ENCODE peak calls at places on chromosomes 13 and 19, in four cellular contexts. V is hepatocyte, K is GM23338, O is left ventricle myocardium inferior. A is an unnamed sample.

GRCh38 chr13:42355118-42355840 is 83.3 kb downstream of the AKAP11 start:
- DNase-seq in K (no peak), O (no peak), V (no peak), A (no peak)

GRCh38 chr13:92963029-92963428 is 263.6 kb upstream of the GPC6 start:
- DNase-seq in K (no peak), V (no peak), O (no peak), A (peak; percentile 18)

GRCh38 chr13:52651880-52652169 is 811 bp upstream of the SUGT1 start:
- DNase-seq in O (no peak), K (no peak), V (no peak), A (no peak)

GRCh38 chr13:78131811-78132210 is 213.2 kb upstream of the EDNRB start:
- DNase-seq in V (no peak), K (no peak), O (no peak), A (no peak)

GRCh38 chr19:13036366-13036976 is 41.2 kb downstream of the NFIX start:
- DNase-seq in V (peak; percentile 68), K (no peak), O (no peak), A (no peak)

GRCh38 chr13:99351772-99352171 is 44.6 kb upstream of the GPR183 start:
- DNase-seq in O (no peak), K (no peak), V (no peak), A (no peak)

GRCh38 chr13:39119422-39119821 is 81.2 kb downstream of the NHLRC3 start:
- DNase-seq in O (no peak), K (no peak), V (no peak), A (no peak)

GRCh38 chr13:96925466-96925865 is 68.8 kb downstream of the OXGR1 start:
- DNase-seq in K (no peak), O (no peak), V (peak; percentile 26), A (no peak)

GRCh38 chr19:9061879-9062278 is 25.0 kb upstream of the OR1M1 start:
- DNase-seq in O (no peak), K (no peak), V (no peak), A (no peak)

GRCh38 chr19:12778020-12778904 is 2.9 kb upstream of the HOOK2 start:
- DNase-seq in V (peak; percentile 83), O (peak; percentile 74), K (peak; percentile 68), A (no peak)

GRCh38 chr19:44889830-44890365 is 1.2 kb upstream of the TOMM40 start:
- DNase-seq in O (no peak), V (no peak), K (no peak), A (no peak)

GRCh38 chr13:102913924-102914628 is 68.2 kb downstream of the ERCC5 start:
- DNase-seq in K (no peak), V (no peak), O (no peak), A (no peak)

GRCh38 chr19:35178701-35179100 is 24.2 kb downstream of the FXYD5 start:
- DNase-seq in O (no peak), K (no peak), V (no peak), A (no peak)

GRCh38 chr13:113097651-113098050 is 7.9 kb upstream of the F7 start:
- DNase-seq in K (no peak), O (no peak), V (no peak), A (no peak)

GRCh38 chr19:2602391-2603181 is 99.9 kb downstream of the GNG7 start:
- DNase-seq in O (peak; percentile 87), V (peak; percentile 89), K (peak; percentile 84), A (peak; percentile 42)

GRCh38 chr19:40811478-40812341 is 12.7 kb downstream of the EGLN2 start:
- DNase-seq in V (peak; percentile 77), K (peak; percentile 60), O (no peak), A (no peak)

GRCh38 chr13:75771818-75772217 is 135.7 kb downstream of the LMO7 start:
- DNase-seq in O (no peak), V (no peak), K (no peak), A (peak; percentile 69)

GRCh38 chr13:44577236-44578063 is 1.3 kb upstream of the TSC22D1 start:
- DNase-seq in V (peak; percentile 99), K (peak; percentile 98), O (peak; percentile 98), A (peak; percentile 76)

GRCh38 chr19:9857920-9858746 is 23.0 kb downstream of the PIN1 start:
- DNase-seq in K (no peak), V (no peak), O (no peak), A (no peak)

GRCh38 chr13:110309159-110309476 is 2.0 kb downstream of the COL4A2 start:
- DNase-seq in O (no peak), V (no peak), K (no peak), A (no peak)

GRCh38 chr13:40221460-40222201 is 444.8 kb downstream of the FOXO1 start:
- DNase-seq in O (no peak), K (no peak), V (peak; percentile 49), A (peak; percentile 83)

GRCh38 chr13:112895521-112896465 is 73.2 kb upstream of the MCF2L start:
- DNase-seq in V (no peak), O (peak; percentile 9), K (no peak), A (no peak)

GRCh38 chr19:31377736-31378135 is 28.5 kb upstream of the TSHZ3 start:
- DNase-seq in K (no peak), O (no peak), V (no peak), A (no peak)

GRCh38 chr19:47152205-47152604 is 21.6 kb downstream of the SAE1 start:
- DNase-seq in V (no peak), O (no peak), K (no peak), A (no peak)

GRCh38 chr13:93726173-93727019 is 499.8 kb downstream of the GPC6 start:
- DNase-seq in O (no peak), K (peak; percentile 43), V (no peak), A (no peak)

DNA sequence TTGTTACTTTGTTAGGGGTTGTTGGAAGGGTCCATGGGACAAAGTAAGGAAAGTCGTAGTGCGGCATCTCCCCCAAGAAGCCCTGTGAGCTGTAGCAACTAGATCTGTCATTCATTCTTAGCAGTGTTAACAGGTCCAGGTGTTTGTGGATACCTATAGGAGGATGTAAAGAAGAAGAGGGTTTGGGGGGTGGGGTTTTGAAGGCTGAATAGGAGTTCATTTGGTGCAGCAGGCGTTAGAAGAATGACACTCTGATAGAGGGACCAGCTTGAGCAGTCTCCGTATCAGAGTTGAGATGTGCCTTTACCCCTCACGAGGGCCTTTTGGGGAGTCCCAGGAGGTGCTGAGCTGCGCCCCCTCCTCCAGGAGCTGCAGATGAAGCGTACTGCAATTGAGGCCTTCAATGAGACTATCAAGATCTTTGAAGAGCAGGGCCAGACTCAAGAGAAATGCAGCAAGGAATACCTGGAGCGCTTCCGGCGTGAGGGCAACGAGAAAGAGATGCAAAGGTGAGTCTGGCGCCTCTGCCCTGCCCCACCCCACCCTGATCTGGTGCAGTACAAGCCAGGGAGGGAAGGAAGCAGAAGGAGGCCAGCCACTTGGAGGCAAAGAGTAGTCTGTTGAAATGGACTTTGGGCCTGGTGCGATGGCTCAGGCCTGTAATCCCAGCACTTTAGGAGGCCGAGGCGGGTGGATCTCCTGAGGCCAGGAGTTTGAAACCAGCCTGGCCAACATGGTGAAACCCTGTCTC is 7.6 kb upstream of the IFI30 start:
- DNase-seq in V (no peak), O (no peak), K (no peak), A (no peak)
- H3K36me3 ChIP-seq in V (no peaks in the 10 kb centered on the region), O (peaks cover 80% of the 10 kb centered on the region), K (peaks cover 4% of the 10 kb centered on the region), A (peaks cover 1% of the 10 kb centered on the region)

DNA sequence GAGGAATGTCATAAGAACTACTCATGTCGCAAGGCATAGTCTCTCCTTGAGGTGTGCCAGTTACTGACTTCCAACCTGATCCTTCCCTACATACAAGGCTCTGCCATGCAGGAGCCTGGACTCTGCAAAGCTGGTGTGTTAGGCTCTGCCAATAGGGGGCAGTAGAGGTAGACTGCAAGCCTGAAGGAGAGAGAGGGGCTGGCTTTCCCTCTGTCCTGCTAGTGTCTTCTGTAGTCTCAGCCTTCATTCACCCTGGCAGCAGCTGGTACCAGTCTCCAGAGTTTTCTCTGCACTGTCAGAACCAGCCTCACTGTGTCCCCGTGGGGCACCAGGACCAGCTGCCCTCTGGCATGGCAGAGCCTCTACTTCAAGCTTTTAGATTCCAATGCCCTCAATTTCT is 14.5 kb downstream of the SHISA2 start:
- DNase-seq in V (no peak), K (peak; percentile 92), O (no peak), A (no peak)
- TF ChIP-seq CTCF in V (peak; percentile 20), K (peak; percentile 89), O (peak; percentile 54), A (peak; percentile 49)

GRCh38 chr19:6221878-6222746 is 57.7 kb downstream of the MLLT1 start:
- DNase-seq in O (no peak), K (no peak), V (no peak), A (no peak)
- H3K36me3 ChIP-seq in O (peaks cover 45% of the 10 kb centered on the region), K (no peaks in the 10 kb centered on the region), V (no peaks in the 10 kb centered on the region), A (no peaks in the 10 kb centered on the region)

DNA sequence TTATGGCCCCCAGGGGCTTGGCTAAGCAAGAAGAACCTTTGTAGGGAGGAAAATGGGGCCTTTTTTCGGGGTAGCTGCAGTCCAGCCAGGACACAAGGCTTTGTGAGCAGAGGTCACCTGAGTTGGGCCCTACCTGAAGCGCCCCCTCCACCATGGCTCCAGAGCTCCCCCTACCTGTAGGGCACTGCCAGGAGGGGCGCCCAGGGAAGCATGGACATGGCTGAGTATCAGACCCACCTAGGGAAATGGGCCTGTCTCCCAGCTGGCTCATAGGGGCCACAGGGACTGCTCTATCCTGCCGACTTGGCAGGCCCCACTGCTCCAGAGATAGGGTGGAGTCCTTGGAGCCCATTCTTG is 9.0 kb upstream of the CEBPA start:
- DNase-seq in V (no peak), K (no peak), O (no peak), A (no peak)
- TF ChIP-seq CTCF in V (peak; percentile 9), K (peak; percentile 48), O (no peak), A (peak; percentile 2)

GRCh38 chr19:3708207-3708931 is at the start of gene TJP3:
- DNase-seq in K (peak; percentile 44), O (no peak), V (peak; percentile 72), A (no peak)

GRCh38 chr19:3707868-3708206 is 347 bp upstream of the TJP3 start:
- DNase-seq in V (no peak), O (no peak), K (no peak), A (no peak)

GRCh38 chr19:3710265-3710812 is 2.2 kb downstream of the TJP3 start:
- DNase-seq in O (peak; percentile 68), K (peak; percentile 68), V (peak; percentile 90), A (no peak)

GRCh38 chr19:3716147-3716668 is 8.0 kb downstream of the TJP3 start:
- DNase-seq in V (no peak), K (no peak), O (no peak), A (no peak)

DNA sequence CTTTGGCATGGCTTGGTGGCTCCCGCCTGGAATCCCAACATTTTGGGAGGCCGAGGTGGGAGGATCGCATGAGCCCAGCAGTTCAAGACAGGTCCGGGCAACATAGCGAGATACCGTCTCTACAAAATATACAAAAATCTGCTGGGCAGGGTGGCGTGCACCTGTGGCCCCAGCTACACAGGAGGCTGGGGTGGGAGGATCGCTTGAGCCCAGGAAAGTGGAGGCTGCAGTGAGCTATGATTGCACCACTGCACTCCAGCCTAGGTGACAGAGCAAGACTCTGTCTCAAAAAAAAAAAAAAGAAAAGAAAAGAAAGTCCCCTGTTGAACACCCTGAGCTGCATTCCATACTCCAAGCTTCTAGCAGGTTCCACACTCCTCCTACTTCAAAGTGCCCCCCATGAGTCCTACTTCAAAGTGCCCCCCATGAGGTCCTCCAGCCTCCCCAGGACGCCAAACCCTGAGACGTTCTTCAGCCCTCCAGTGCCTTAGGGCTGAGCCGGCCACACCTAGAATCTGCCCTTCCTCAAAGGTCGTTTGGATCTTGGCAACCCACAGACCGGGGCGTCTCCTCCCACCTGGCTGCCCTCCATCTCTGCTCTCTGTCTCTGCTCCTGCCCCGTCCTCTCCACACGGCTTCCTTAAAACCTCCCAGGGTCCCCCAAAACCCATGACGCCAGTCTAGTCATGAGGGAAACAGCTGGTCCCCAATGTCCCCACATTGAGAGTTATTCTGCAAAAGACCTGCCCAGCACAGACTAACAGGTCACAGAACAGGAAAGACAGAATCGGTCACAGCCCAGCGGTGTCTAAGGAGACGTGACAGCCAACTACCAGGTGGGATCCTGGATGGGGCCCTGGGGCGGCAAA is 4.7 kb downstream of the TJP3 start:
- DNase-seq in O (no peak), V (no peak), K (no peak), A (no peak)
- H3K36me3 ChIP-seq in O (no peaks in the 10 kb centered on the region), V (no peaks in the 10 kb centered on the region), K (no peaks in the 10 kb centered on the region), A (no peaks in the 10 kb centered on the region)

A was measured in kidney epithelial cell.